ENCODE peak calls at places on chromosomes 2 and 18, in six cellular contexts. T is keratinocyte, H is fibroblast of lung, I is ovary, S is left lung, B is A549. D is an unnamed sample.

GRCh38 chr2:240469239-240469636 is 33.8 kb downstream of the GPC1 start:
- DNase-seq in T (no peak), H (no peak), I (no peak), S (peak), B (no peak), D (no peak)

GRCh38 chr2:16318474-16319195 is 347.0 kb downstream of the CYRIA start:
- DNase-seq in T (no peak), H (no peak), I (no peak), S (no peak), B (no peak), D (no peak)

GRCh38 chr18:26089247-26090129 is 925 bp downstream of the SS18 start:
- DNase-seq in T (no peak), H (peak), I (no peak), S (no peak), B (no peak), D (peak)

GRCh38 chr2:14634885-14635871 is 2.7 kb downstream of the LRATD1 start:
- DNase-seq in T (peak), H (peak), I (peak), S (peak), B (peak), D (peak)

GRCh38 chr2:182522428-182522896 is 95.6 kb upstream of the PDE1A start:
- DNase-seq in T (no peak), H (no peak), I (no peak), S (no peak), B (no peak), D (peak)

GRCh38 chr2:83071352-83071751 is 1387.7 kb downstream of the SUCLG1 start:
- DNase-seq in T (no peak), H (no peak), I (no peak), S (no peak), B (no peak), D (no peak)

GRCh38 chr2:52976132-52976949 is 791.3 kb upstream of the CHAC2 start:
- DNase-seq in T (no peak), H (peak), I (no peak), S (no peak), B (peak), D (no peak)

GRCh38 chr2:150438654-150439053 is 48.8 kb downstream of the RND3 start:
- DNase-seq in T (peak), H (no peak), I (no peak), S (no peak), B (no peak), D (no peak)

GRCh38 chr2:70468898-70469297 is 84.7 kb downstream of the TGFA start:
- DNase-seq in T (no peak), H (no peak), I (no peak), S (no peak), B (no peak), D (no peak)

GRCh38 chr2:120360307-120360855 is 14.4 kb downstream of the INHBB start:
- DNase-seq in T (no peak), H (no peak), I (no peak), S (peak), B (no peak), D (peak)

GRCh38 chr2:196205891-196206408 is 34.6 kb upstream of the STK17B start:
- DNase-seq in T (no peak), H (peak), I (no peak), S (no peak), B (no peak), D (peak)

GRCh38 chr2:237861875-237862527 is 2.6 kb downstream of the RAMP1 start:
- DNase-seq in T (no peak), H (no peak), I (no peak), S (no peak), B (no peak), D (peak)

GRCh38 chr2:157349949-157350510 is 24.4 kb upstream of the ERMN start:
- DNase-seq in T (no peak), H (no peak), I (no peak), S (no peak), B (no peak), D (peak)

GRCh38 chr2:238908960-238909951 is 61.4 kb downstream of the TWIST2 start:
- DNase-seq in T (peak), H (peak), I (peak), S (peak), B (no peak), D (peak)

GRCh38 chr2:149598014-149598395 is 10.4 kb upstream of the MMADHC start:
- DNase-seq in T (no peak), H (no peak), I (no peak), S (no peak), B (no peak), D (peak)

GRCh38 chr2:6186332-6187100 is 494.3 kb downstream of the SOX11 start:
- DNase-seq in T (no peak), H (peak), I (no peak), S (no peak), B (peak), D (peak)

GRCh38 chr2:117855886-117856285 is 41.4 kb downstream of the DDX18 start:
- DNase-seq in T (no peak), H (no peak), I (no peak), S (no peak), B (no peak), D (peak)

GRCh38 chr18:56490942-56491341 is 147.4 kb downstream of the TXNL1 start:
- DNase-seq in T (no peak), H (no peak), I (no peak), S (no peak), B (no peak), D (no peak)

DNA sequence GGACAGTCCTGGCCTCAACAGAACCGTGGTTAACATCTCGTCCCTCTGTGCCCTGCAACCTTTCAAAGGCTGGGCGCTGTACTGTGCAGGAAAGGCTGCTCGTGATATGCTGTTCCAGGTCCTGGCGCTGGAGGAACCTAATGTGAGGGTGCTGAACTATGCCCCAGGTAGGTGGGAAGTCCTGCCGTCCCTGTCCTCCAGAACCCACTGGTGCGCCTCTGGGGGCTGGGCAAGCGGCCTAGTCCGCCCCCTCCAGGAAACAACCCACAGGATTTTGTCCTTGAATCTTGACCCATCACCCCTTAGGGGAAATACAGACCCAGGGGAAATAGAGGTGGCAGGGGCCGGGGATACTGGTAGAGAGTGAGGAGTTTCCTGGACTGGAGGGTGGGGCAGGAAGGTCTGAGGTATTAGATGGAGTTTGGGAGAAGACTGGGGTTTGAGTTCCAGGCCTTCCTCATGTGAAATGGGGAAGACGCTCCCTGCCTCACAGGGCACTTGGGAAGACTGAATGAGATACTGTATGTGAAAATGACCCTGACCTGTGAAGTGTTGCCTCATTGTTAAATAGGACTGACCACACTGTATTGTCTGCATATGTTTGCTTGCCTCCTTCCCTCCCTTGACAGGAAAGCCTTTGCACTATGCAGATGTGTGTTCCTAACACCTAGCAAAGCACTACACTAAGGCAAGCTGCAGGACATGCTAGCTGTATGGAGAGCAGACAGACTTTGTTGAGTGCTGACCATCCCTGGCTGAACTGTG is 1.4 kb downstream of the SPR start:
- DNase-seq in T (no peak), H (no peak), I (no peak), S (no peak), B (no peak), D (no peak)
- H3K4me3 ChIP-seq in T (no peak), H (no peak), I (peak), S (peak), B (peak), D (no peak)

GRCh38 chr2:1226766-1227165 is 186.5 kb upstream of the TPO start:
- DNase-seq in T (no peak), H (no peak), I (no peak), S (no peak), B (no peak), D (no peak)

GRCh38 chr2:1224901-1225300 is 188.4 kb upstream of the TPO start:
- DNase-seq in T (no peak), H (no peak), I (no peak), S (no peak), B (no peak), D (no peak)

GRCh38 chr2:1222062-1222461 is 191.2 kb upstream of the TPO start:
- DNase-seq in T (no peak), H (no peak), I (no peak), S (no peak), B (no peak), D (no peak)

GRCh38 chr2:1227289-1227900 is 185.9 kb upstream of the TPO start:
- DNase-seq in T (no peak), H (no peak), I (no peak), S (no peak), B (no peak), D (no peak)

GRCh38 chr2:1223791-1224190 is 189.5 kb upstream of the TPO start:
- DNase-seq in T (no peak), H (no peak), I (no peak), S (no peak), B (no peak), D (no peak)
- TF ChIP-seq CTCF in T (no peak), H (no peak), I (no peak), S (no peak), B (no peak), D (no peak)

GRCh38 chr2:50691518-50691917 is 340.4 kb downstream of the NRXN1 start:
- DNase-seq in T (no peak), H (no peak), I (no peak), S (no peak), B (no peak), D (no peak)

GRCh38 chr2:50693285-50693684 is 338.6 kb downstream of the NRXN1 start:
- DNase-seq in T (no peak), H (no peak), I (no peak), S (no peak), B (no peak), D (no peak)

DNA sequence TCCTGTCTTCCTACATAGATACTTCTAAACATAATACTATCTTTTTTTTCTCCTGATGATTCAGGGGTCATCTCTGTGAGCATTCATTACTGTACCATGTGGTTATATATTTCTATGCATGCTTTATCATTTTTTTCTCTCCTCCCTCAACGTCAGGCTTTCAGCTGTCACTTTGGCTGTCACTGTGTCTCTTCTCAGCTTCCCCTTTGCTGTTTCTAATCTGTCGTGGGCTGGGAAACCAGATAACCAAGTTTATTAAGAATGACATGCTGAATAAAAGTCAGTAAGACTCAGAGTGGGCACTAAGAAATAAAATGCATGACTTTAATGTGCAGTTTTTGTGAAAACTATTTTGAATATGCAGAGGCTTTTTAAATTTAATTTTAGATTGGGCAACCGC is 344.6 kb downstream of the NRXN1 start:
- DNase-seq in T (no peak), H (no peak), I (no peak), S (no peak), B (no peak), D (no peak)
- H3K4me3 ChIP-seq in T (no peak), H (no peak), I (no peak), S (no peak), B (no peak), D (no peak)

GRCh38 chr2:193867454-193867853 is 1672.7 kb upstream of the TMEFF2 start:
- DNase-seq in T (no peak), H (no peak), I (no peak), S (no peak), B (no peak), D (no peak)

GRCh38 chr2:193861557-193861956 is 1666.8 kb upstream of the TMEFF2 start:
- DNase-seq in T (no peak), H (no peak), I (no peak), S (no peak), B (no peak), D (no peak)
- TF ChIP-seq CTCF in T (no peak), H (no peak), I (no peak), S (no peak), B (peak), D (no peak)

DNA sequence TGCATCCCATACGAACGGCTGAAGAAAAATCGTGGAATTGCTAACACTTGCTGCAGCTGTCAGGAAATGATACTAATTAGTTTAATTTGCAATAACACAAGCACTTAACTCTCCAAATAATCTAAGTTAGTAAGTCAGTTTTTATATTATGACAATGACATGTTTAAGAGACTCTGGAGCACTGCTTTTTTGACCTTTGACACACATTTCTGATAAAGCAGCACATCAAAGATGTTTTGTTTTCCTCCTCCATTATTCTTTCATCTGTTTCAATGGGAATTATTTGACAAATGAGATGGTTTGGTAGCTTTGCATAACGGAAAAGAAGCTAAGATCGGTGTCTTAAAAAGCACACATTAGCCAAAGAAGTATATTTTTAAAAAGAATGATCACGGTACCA is 123.8 kb upstream of the SATB2 start:
- DNase-seq in T (no peak), H (no peak), I (no peak), S (no peak), B (no peak), D (no peak)
- H3K4me3 ChIP-seq in T (no peak), H (peak), I (peak), S (peak), B (no peak), D (peak)